ENCODE peak calls at places on chromosomes 11 and 22, in ten cellular contexts. E is HCT116, J is astrocyte of the spinal cord, N is heart left ventricle, S is dorsolateral prefrontal cortex, Z is GM23248, H is sigmoid colon, U is mesendoderm, C is GM12865, A is uterus. F is an unnamed sample.
A peak's percentile ranks its signal among the peaks of the same experiment; 100 is the strongest.

GRCh38 chr11:803770-804598 is 1.0 kb downstream of the PIDD1 start:
- DNase-seq in E (no peak), S (no peak), H (no peak), U (no peak), N (no peak), Z (no peak), C (no peak), A (no peak), J (no peak), F (no peak)

GRCh38 chr11:107898270-107898669 is 30.0 kb upstream of the RAB39A start:
- DNase-seq in A (no peak), U (peak; percentile 51), E (peak; percentile 36), H (no peak), Z (peak; percentile 75), C (peak; percentile 58), N (no peak), J (peak; percentile 59), S (no peak), F (no peak)

GRCh38 chr11:57311109-57311936 is 13.4 kb downstream of the TNKS1BP1 start:
- DNase-seq in A (peak; percentile 98), C (peak; percentile 81), Z (peak; percentile 97), H (peak; percentile 98), J (peak; percentile 98), E (peak; percentile 81), U (peak; percentile 98), N (peak; percentile 89), S (peak; percentile 36), F (peak; percentile 97)

GRCh38 chr11:35056391-35057093 is 82.4 kb upstream of the CD44 start:
- DNase-seq in U (no peak), C (no peak), Z (no peak), A (no peak), S (no peak), J (no peak), E (no peak), H (no peak), N (no peak), F (no peak)

GRCh38 chr22:50258361-50259292 is 2.9 kb downstream of the MAPK12 start:
- DNase-seq in U (no peak), E (no peak), A (no peak), C (no peak), N (peak; percentile 64), Z (no peak), S (no peak), H (no peak), J (no peak), F (no peak)

GRCh38 chr11:26333906-26334305 is 2.0 kb downstream of the ANO3 start:
- DNase-seq in H (no peak), N (no peak), U (no peak), A (no peak), C (no peak), E (no peak), Z (peak; percentile 34), J (no peak), S (no peak), F (no peak)

GRCh38 chr11:7511405-7511804 is 2.4 kb upstream of the PPFIBP2 start:
- DNase-seq in E (no peak), H (peak; percentile 82), J (no peak), U (no peak), S (peak; percentile 89), A (peak; percentile 31), Z (no peak), C (no peak), N (peak; percentile 61), F (no peak)

GRCh38 chr11:73139476-73140198 is 2.5 kb downstream of the FCHSD2 start:
- DNase-seq in H (no peak), C (no peak), A (no peak), N (no peak), S (no peak), E (no peak), J (peak; percentile 66), U (no peak), Z (peak; percentile 40), F (no peak)

GRCh38 chr11:77159937-77160495 is 32.0 kb downstream of the MYO7A start:
- DNase-seq in N (no peak), H (no peak), S (no peak), U (no peak), C (no peak), J (no peak), E (no peak), A (no peak), Z (no peak), F (no peak)

GRCh38 chr11:70744396-70745185 is 346.3 kb downstream of the CTTN start:
- DNase-seq in N (no peak), U (no peak), C (no peak), E (no peak), S (no peak), A (no peak), H (no peak), Z (no peak), J (no peak), F (peak; percentile 58)

GRCh38 chr11:120151536-120151935 is 13.6 kb upstream of the TRIM29 start:
- DNase-seq in E (no peak), J (peak; percentile 44), U (no peak), Z (no peak), S (no peak), H (no peak), N (no peak), A (no peak), C (no peak), F (no peak)

GRCh38 chr11:63888170-63889086 is 28.5 kb downstream of the RCOR2 start:
- DNase-seq in C (peak; percentile 82), E (no peak), S (no peak), U (peak; percentile 90), H (peak; percentile 81), J (peak; percentile 49), Z (peak; percentile 78), N (peak; percentile 49), A (peak; percentile 58), F (peak; percentile 87)

GRCh38 chr11:68099474-68100405 is 21.4 kb downstream of the CHKA start:
- DNase-seq in C (peak; percentile 66), Z (no peak), S (no peak), U (peak; percentile 70), N (peak; percentile 35), J (peak; percentile 82), A (peak; percentile 53), H (no peak), E (no peak), F (no peak)

DNA sequence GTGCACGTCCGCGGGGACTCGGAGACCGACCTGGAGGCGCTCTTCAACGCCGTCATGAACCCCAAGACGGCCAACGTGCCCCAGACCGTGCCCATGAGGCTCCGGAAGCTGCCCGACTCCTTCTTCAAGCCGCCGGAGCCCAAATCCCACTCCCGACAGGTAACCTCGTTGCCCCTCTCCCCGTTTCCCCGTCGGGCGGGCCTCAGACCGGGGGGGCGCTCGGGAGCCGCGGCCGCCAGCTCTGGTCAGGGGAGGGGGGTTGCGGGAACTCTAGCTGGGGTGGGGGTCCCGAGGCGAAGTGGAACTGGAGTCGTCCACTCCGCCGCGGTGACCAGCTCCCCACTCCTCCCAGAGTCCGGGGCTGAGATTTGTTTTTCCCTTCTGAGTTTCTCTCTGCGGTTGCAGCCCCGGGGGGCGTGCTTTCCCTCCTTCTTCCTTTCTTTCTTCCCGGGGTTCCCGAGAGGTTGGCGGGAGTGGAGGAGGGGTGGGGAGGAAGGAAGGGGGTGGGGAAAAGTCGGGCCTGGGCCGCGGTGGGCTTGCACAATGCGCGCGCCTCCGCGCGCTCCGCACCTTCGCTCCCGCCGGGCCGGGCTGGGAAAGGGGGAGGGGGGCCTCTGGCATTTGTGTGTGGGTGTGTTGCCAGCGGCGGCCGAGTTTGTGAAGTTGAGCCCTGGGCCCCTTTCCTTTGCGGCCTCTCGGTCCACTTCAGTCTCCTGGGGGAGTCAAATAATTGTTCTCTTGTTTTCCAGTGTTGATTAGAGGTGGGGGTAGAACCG is 952 bp downstream of the YAP1 start:
- DNase-seq in A (peak; percentile 81), C (peak; percentile 12), H (peak; percentile 89), N (peak; percentile 79), Z (peak; percentile 89), U (peak; percentile 96), J (peak; percentile 88), E (no peak), S (no peak), F (peak; percentile 93)
- H3K4me3 ChIP-seq in A (peak overlapping the region; percentile 92), C (no peak overlapping the region), H (peak overlapping the region; percentile 86), N (peak overlapping the region; percentile 77), Z (peak overlapping the region; percentile 84), U (peak overlapping the region; percentile 80), J (peak overlapping the region; percentile 90), E (peak overlapping the region; percentile 82), S (peak overlapping the region; percentile 75), F (peak overlapping the region; percentile 66)

DNA sequence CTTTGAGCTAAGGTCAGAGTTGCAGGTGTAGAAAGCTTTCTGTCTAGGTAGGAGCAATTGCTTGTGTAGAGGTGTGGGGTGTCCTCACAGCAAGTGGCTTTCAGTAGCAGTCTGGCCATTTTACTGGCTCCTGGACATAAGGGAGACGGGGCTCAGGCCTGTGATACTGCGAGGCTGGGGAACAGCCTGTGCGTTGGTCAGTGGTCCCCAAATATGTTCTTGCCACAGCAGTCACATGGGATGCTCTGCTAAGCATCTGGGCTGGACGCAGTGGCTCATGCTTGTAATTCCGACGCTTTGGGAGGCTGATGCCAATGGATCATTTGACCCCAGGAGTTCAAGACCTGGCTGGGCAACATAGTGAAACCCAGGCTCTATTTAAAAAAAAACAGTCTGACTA is 1.9 kb downstream of the MCM5 start:
- DNase-seq in E (no peak), J (no peak), A (no peak), N (no peak), U (no peak), S (no peak), H (no peak), C (no peak), Z (no peak), F (no peak)
- H3K4me3 ChIP-seq in E (no peak overlapping the region), J (no peak overlapping the region), A (no peak overlapping the region), N (no peak overlapping the region), U (no peak overlapping the region), S (no peak overlapping the region), H (no peak overlapping the region), C (peak overlapping the region; percentile 83), Z (no peak overlapping the region), F (no peak overlapping the region)

DNA sequence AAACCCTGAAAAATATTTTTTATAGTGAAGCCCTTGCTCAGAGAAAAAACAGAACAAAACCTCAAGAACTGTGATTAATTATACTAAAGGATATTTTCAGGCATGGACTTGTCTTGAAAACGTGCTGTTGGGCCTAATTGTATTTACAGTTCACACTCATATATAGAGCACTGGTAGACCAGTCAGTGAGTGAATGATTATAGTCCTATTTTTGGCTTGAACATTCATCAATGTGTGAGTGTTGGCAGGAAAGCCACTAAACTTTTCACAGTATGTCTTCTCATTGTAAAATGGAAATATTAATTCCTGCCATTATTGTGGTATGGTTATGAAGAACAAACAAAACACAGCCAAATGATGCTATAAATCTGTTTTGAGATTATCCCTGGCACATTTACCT is 462.8 kb downstream of the KCNA4 start:
- DNase-seq in S (no peak), J (no peak), A (no peak), E (no peak), C (no peak), Z (no peak), N (no peak), H (no peak), U (no peak), F (no peak)
- H3K4me3 ChIP-seq in S (no peak overlapping the region), J (no peak overlapping the region), A (no peak overlapping the region), E (no peak overlapping the region), C (no peak overlapping the region), Z (no peak overlapping the region), N (no peak overlapping the region), H (no peak overlapping the region), U (no peak overlapping the region), F (no peak overlapping the region)

DNA sequence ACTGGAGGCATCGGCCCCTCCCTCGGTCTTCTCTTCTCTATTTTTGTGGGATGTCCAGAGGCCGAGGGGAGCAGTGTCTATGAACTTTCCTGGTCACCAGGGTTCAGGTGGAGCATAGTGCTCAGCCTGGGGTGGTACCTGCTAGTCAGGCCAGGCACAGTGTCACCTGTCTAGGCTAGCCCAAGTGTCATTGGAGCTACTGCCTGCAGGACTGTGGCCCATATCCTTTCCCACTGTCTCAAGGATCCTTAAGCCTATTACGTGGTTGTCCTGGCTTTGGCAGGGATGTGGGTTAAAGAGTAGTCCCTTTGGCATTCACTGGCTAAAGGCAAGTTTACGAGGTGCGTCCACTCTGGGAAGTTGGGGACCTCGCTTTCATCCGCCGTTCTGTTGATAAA is 9.3 kb downstream of the RBM14 start:
- DNase-seq in C (no peak), N (no peak), J (no peak), H (no peak), U (no peak), A (no peak), S (no peak), Z (no peak), E (no peak), F (no peak)
- H3K4me3 ChIP-seq in C (no peak overlapping the region), N (no peak overlapping the region), J (no peak overlapping the region), H (no peak overlapping the region), U (no peak overlapping the region), A (no peak overlapping the region), S (no peak overlapping the region), Z (no peak overlapping the region), E (no peak overlapping the region), F (no peak overlapping the region)